ENCODE peak calls at places on chromosome 13, in four cellular contexts. J, M, R and W are unnamed samples.
A peak's percentile ranks its signal among the peaks of the same experiment; 100 is the strongest.

GRCh38 chr13:49098771-49099512 is 121.2 kb upstream of the MLNR start:
- DNase-seq in J (no peak), M (no peak), R (no peak), W (no peak)

GRCh38 chr13:39106216-39106995 is 68.2 kb downstream of the NHLRC3 start:
- DNase-seq in J (no peak), M (no peak), R (no peak), W (no peak)

GRCh38 chr13:39777527-39778061 is 122.1 kb downstream of the COG6 start:
- DNase-seq in J (no peak), M (no peak), R (peak; percentile 94), W (peak; percentile 83)

GRCh38 chr13:98576215-98576945 is 527 bp downstream of the STK24 start:
- DNase-seq in J (no peak), M (peak; percentile 19), R (no peak), W (no peak)

GRCh38 chr13:74280093-74280794 is 146.0 kb upstream of the KLF12 start:
- DNase-seq in J (no peak), M (no peak), R (no peak), W (no peak)

GRCh38 chr13:59413121-59413520 is 750.6 kb downstream of the DIAPH3 start:
- DNase-seq in J (no peak), M (no peak), R (no peak), W (no peak)

GRCh38 chr13:109155301-109155761 is 525.9 kb downstream of the MYO16 start:
- DNase-seq in J (no peak), M (no peak), R (no peak), W (no peak)

GRCh38 chr13:29993716-29994488 is 143.5 kb upstream of the UBL3 start:
- DNase-seq in J (no peak), M (no peak), R (peak; percentile 88), W (no peak)

GRCh38 chr13:43263047-43263446 is 239.7 kb downstream of the DNAJC15 start:
- DNase-seq in J (no peak), M (no peak), R (no peak), W (no peak)

GRCh38 chr13:27053235-27053884 is 118.3 kb downstream of the USP12 start:
- DNase-seq in J (no peak), M (no peak), R (no peak), W (no peak)

GRCh38 chr13:104773775-104774174 is 1707.6 kb upstream of the SLC10A2 start:
- DNase-seq in J (no peak), M (no peak), R (peak; percentile 32), W (no peak)

GRCh38 chr13:112693831-112694497 is 4.1 kb downstream of the ATP11A start:
- DNase-seq in J (peak; percentile 31), M (no peak), R (peak; percentile 75), W (no peak)

GRCh38 chr13:78298657-78299056 is 304.7 kb downstream of the POU4F1 start:
- DNase-seq in J (no peak), M (no peak), R (no peak), W (no peak)

GRCh38 chr13:78022164-78022877 is 103.7 kb upstream of the EDNRB start:
- DNase-seq in J (no peak), M (no peak), R (no peak), W (peak; percentile 31)

GRCh38 chr13:51282322-51282721 is 57.2 kb upstream of the SERPINE3 start:
- DNase-seq in J (peak; percentile 11), M (no peak), R (no peak), W (no peak)

GRCh38 chr13:101453784-101454201 is 1.3 kb downstream of the ITGBL1 start:
- DNase-seq in J (peak; percentile 55), M (no peak), R (no peak), W (no peak)
- TF ChIP-seq CTCF in J (no peak), M (no peak), R (no peak), W (peak; percentile 19)

DNA sequence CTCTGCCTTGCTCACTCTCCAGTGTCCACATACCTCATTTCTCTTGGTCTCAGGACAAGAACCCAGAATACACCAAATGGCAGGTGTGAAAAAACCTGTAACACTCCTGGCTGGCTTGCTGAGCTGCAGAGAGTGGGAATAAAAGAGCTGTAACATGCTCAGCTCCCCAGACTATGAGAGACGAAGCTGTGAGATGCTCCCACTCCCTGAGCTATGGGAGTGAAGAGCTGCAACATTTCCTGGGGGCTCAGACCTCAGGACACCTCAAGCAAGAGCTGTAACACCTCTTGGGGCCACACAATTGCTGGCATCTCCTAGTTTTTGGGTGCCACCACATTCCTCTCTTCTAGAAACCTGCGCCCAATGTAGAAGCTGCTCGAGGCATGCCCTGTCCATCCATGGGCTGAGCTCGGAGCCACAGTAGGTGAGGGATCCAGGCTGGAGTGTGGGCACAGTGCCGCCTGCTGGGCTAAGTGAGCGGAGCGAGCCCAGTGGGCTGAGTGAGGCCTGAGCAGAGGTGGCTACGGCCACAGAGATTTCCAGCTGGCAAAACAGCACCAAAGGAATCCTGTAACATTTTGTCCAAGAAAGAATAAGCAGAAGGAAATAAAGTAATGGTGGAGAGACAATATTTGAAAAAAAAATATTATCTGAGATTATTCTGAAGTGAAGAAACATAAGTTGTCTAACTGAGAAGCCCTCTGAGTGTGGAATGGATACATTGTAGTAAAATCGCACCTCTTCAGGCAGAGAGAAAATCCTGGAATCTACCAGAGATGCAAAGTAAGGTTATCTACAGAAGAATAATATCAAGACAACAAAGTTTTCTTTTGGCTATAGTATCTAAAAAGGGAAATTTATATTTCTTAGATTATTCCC is 186.2 kb upstream of the PCDH9 start:
- DNase-seq in J (peak; percentile 81), M (peak; percentile 35), R (peak; percentile 10), W (no peak)
- TF ChIP-seq CTCF in J (peak; percentile 88), M (peak; percentile 63), R (peak; percentile 67), W (peak; percentile 39)

DNA sequence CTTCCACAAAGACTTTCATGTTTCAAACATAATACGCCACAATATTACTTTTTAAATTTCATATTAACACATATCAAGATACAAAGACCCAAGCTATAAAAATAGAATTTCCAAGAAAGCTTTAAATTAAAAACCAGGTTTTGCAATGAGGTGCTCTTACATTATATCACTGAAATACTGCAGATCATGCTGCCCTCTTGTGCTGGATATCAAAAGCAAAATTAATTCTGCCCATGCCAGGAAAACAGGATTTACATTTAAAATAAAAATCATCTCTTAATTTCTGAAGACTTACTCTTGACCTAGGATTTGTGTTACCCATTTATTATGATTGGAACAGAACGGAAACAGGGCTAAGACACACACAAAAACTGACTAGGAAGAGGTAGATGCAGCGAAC is 145.0 kb downstream of the ABCC4 start:
- DNase-seq in J (no peak), M (no peak), R (peak; percentile 9), W (no peak)
- TF ChIP-seq CTCF in J (peak; percentile 51), M (peak; percentile 65), R (peak; percentile 28), W (no peak)

GRCh38 chr13:45441633-45442032 is 23.1 kb upstream of the COG3 start:
- DNase-seq in J (no peak), M (no peak), R (peak; percentile 47), W (no peak)
- TF ChIP-seq CTCF in J (peak; percentile 15), M (peak; percentile 25), R (peak; percentile 32), W (peak; percentile 9)

GRCh38 chr13:71285700-71286099 is 581.3 kb downstream of the DACH1 start:
- DNase-seq in J (no peak), M (no peak), R (no peak), W (no peak)
- TF ChIP-seq CTCF in J (peak; percentile 32), M (no peak), R (no peak), W (peak; percentile 6)

DNA sequence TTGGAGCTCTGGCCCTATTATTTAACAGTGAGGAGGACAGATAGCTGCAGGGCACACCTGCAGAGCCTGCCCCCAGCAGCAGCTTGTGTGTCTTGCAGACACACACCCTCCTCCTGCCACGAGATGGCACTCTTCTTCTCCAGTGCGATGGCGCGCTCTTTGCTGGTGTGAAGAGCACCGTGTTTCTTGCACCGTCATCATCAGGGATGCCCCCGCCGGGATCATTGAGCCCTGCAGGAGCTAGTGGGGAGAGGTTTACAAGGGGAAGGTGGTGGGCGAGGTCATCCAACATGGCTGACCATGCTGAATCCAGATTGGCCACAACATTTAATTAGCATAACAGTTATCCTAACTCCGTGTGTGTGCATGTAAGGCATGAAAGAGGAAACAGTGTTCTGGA is 105.6 kb downstream of the RAB20 start:
- DNase-seq in J (peak; percentile 95), M (peak; percentile 63), R (peak; percentile 45), W (no peak)
- TF ChIP-seq CTCF in J (peak; percentile 90), M (peak; percentile 89), R (peak; percentile 70), W (peak; percentile 75)

GRCh38 chr13:44818428-44818827 is 170.8 kb downstream of the NUFIP1 start:
- DNase-seq in J (peak; percentile 53), M (no peak), R (no peak), W (no peak)
- TF ChIP-seq CTCF in J (peak; percentile 66), M (peak; percentile 52), R (no peak), W (no peak)

GRCh38 chr13:23086951-23087350 is 93.8 kb upstream of the SGCG start:
- DNase-seq in J (no peak), M (no peak), R (no peak), W (no peak)

GRCh38 chr13:23081901-23082300 is 98.9 kb upstream of the SGCG start:
- DNase-seq in J (no peak), M (no peak), R (no peak), W (no peak)

DNA sequence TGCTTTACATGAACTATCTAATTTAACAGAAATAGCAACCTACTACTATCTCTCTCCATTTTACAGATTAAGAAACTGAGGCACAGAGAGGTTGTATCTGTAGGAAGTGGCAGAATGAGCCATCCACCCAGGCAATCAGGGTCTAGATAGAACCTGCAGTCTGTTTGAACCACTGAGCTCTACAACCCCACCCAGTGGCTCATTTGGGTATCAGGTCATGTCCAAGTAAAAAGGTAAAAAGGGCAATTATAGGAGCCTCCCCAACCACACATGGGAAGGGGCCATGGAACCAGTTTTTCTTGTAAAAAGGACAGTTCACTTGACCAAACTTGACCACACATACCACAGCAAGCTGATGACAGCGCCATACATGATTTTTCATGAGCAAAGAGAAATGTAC is 92.9 kb upstream of the SGCG start:
- DNase-seq in J (peak; percentile 53), M (peak; percentile 9), R (no peak), W (no peak)
- TF ChIP-seq CTCF in J (peak; percentile 73), M (peak; percentile 56), R (peak; percentile 59), W (peak; percentile 53)

GRCh38 chr13:76884167-76884566 is 2.0 kb downstream of the KCTD12 start:
- DNase-seq in J (peak; percentile 78), M (no peak), R (peak; percentile 46), W (peak; percentile 22)
- TF ChIP-seq CTCF in J (peak; percentile 63), M (peak; percentile 44), R (peak; percentile 30), W (peak; percentile 42)